ENCODE peak calls at places on chromosomes 7 and 10, in four cellular contexts. D is lower lobe of right lung, T is Peyer's patch, Q is neural progenitor cell. U is an unnamed sample.

GRCh38 chr10:21696302-21696701 is 162.3 kb downstream of the MLLT10 start:
- DNase-seq in T (no peak), D (no peak), Q (no peak), U (no peak)

GRCh38 chr10:62690703-62691102 is 113.8 kb upstream of the ADO start:
- DNase-seq in Q (peak), D (no peak), T (no peak), U (no peak)

GRCh38 chr7:4809091-4809591 is 33.7 kb downstream of the AP5Z1 start:
- DNase-seq in T (no peak), D (peak), Q (no peak), U (no peak)

GRCh38 chr10:118871244-118871865 is 116.6 kb upstream of the CACUL1 start:
- DNase-seq in T (no peak), D (no peak), Q (no peak), U (no peak)

GRCh38 chr10:90905925-90906324 is 15.0 kb downstream of the ANKRD1 start:
- DNase-seq in T (no peak), D (no peak), Q (no peak), U (no peak)

GRCh38 chr10:84095821-84096497 is 43.4 kb upstream of the GHITM start:
- DNase-seq in Q (no peak), T (no peak), D (no peak), U (no peak)

GRCh38 chr10:75507469-75507868 is 76.0 kb downstream of the LRMDA start:
- DNase-seq in Q (no peak), T (no peak), D (no peak), U (no peak)

GRCh38 chr10:20624642-20625041 is 272.5 kb downstream of the NEBL start:
- DNase-seq in T (no peak), Q (no peak), D (no peak), U (no peak)

GRCh38 chr10:48836605-48837004 is 103.0 kb downstream of the LRRC18 start:
- DNase-seq in D (no peak), Q (no peak), T (no peak), U (no peak)

GRCh38 chr7:28626629-28627262 is 214.4 kb downstream of the CREB5 start:
- DNase-seq in T (no peak), Q (peak), D (no peak), U (no peak)

GRCh38 chr7:7526006-7526405 is 9.7 kb downstream of the COL28A1 start:
- DNase-seq in D (no peak), Q (no peak), T (no peak), U (no peak)

GRCh38 chr7:37365405-37365804 is 83.3 kb downstream of the ELMO1 start:
- DNase-seq in D (no peak), T (no peak), Q (no peak), U (no peak)

GRCh38 chr7:28853150-28853549 is 105.0 kb downstream of the TRIL start:
- DNase-seq in T (no peak), D (no peak), Q (no peak), U (no peak)

GRCh38 chr7:12357508-12357907 is 46.2 kb downstream of the VWDE start:
- DNase-seq in D (no peak), Q (no peak), T (no peak), U (no peak)

GRCh38 chr10:73306171-73306708 is 52.4 kb downstream of the CFAP70 start:
- DNase-seq in Q (no peak), T (no peak), D (no peak), U (no peak)

GRCh38 chr10:131802991-131803390 is 97.8 kb upstream of the PPP2R2D start:
- DNase-seq in D (no peak), T (no peak), Q (peak), U (no peak)

GRCh38 chr7:101631224-101631714 is 2.2 kb upstream of the MYL10 start:
- DNase-seq in T (no peak), Q (no peak), D (no peak), U (no peak)

GRCh38 chr10:71782221-71782916 is 9.0 kb upstream of the VSIR start:
- DNase-seq in Q (no peak), T (no peak), D (peak), U (no peak)

GRCh38 chr10:71782917-71783490 is 9.7 kb upstream of the VSIR start:
- DNase-seq in Q (no peak), T (no peak), D (peak), U (no peak)

GRCh38 chr10:71780161-71780560 is 6.8 kb upstream of the VSIR start:
- DNase-seq in D (no peak), Q (no peak), T (no peak), U (no peak)

GRCh38 chr10:71779641-71780040 is 6.3 kb upstream of the VSIR start:
- DNase-seq in D (no peak), Q (no peak), T (no peak), U (no peak)

GRCh38 chr10:71780722-71781121 is 7.4 kb upstream of the VSIR start:
- DNase-seq in T (no peak), Q (no peak), D (no peak), U (no peak)
- TF ChIP-seq CTCF in T (no peak), Q (peak), D (no peak), U (no peak)

GRCh38 chr10:127737563-127738511 is 852 bp downstream of the FOXI2 start:
- DNase-seq in D (no peak), Q (no peak), T (no peak), U (no peak)

GRCh38 chr10:127735723-127736221 is 1.2 kb upstream of the FOXI2 start:
- DNase-seq in Q (peak), T (no peak), D (no peak), U (no peak)

GRCh38 chr10:127738512-127739424 is 1.8 kb downstream of the FOXI2 start:
- DNase-seq in Q (peak), D (no peak), T (no peak), U (no peak)

GRCh38 chr10:127736222-127736914 is 617 bp upstream of the FOXI2 start:
- DNase-seq in D (no peak), Q (peak), T (no peak), U (no peak)

DNA sequence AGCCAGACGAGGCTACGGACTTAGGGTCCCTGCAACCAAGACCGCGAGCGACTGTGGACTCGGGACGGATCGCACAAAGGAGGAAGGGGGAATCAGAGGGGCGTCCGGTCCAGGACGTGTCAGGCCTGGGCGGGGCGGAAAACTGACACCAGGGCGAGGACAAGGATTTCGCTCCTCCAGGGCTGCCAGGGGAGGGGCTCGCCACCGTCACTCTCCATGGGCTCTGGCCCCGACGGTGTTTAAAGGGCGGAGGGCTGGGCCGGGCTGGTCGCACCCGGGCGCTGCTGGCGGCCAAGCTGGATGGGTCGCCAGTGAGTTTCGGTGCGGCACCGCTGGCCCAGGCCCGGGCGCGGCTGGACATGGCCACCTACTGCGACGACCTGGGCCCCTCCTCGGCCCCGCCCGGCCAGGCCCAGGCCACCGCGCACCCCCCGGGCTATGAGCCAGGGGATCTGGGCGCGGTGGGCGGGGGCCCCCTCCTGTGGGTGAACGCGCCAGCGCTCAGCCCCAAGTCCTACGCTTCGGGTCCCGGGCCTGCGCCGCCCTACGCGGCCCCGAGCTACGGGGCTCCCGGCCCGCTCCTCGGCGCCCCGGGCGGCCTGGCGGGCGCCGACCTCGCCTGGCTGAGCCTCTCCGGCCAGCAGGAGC is at the start of gene FOXI2:
- DNase-seq in T (no peak), D (no peak), Q (peak), U (no peak)
- H3K4me3 ChIP-seq in T (peak), D (peak), Q (peak), U (no peak)

DNA sequence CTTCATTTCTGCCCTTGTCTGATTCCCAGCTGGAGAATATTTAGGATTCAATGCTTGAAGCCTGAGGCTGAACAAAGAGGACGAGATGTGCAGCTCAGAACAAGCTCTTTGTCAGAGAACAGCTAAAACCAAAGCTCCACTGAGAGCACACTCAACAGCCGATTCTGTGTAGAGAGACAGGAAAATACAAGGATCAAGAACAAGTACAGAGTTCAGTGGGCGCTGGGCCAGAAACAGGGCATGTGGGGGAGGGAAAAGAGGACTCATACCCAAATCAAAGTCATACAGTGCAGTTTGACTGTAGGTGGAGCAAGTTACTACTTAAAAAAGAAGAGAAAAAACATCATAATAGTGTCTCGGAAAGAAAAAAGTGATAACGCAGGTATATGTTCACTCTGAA is at the start of gene AGMO:
- DNase-seq in T (no peak), D (no peak), Q (peak), U (peak)
- TF ChIP-seq CTCF in T (no peak), D (no peak), Q (no peak), U (no peak)

GRCh38 chr7:23369100-23369499 is 70.0 kb downstream of the MALSU1 start:
- DNase-seq in D (no peak), Q (no peak), T (no peak), U (no peak)
- H3K4me3 ChIP-seq in D (no peak), Q (no peak), T (no peak), U (no peak)

U was measured in ovary.